ENCODE peak calls at places on chromosome 10, in five cellular contexts. T is CD8-positive, alpha-beta T cell; Z is neural progenitor cell; U is adrenal gland; P is esophagus squamous epithelium. G is an unnamed sample. For H3K4me1, the result is how much of the 10 kb centered on the place peaks cover.

GRCh38 chr10:98410759-98411158 is 4.2 kb downstream of the PYROXD2 start:
- DNase-seq in T (no peak), Z (no peak), U (no peak), P (no peak), G (no peak)

GRCh38 chr10:43039629-43040481 is 37.0 kb upstream of the RET start:
- DNase-seq in T (no peak), Z (no peak), U (no peak), P (no peak), G (no peak)

GRCh38 chr10:79479283-79479909 is 32.9 kb upstream of the EIF5AL1 start:
- DNase-seq in T (no peak), Z (no peak), U (no peak), P (no peak), G (no peak)

GRCh38 chr10:30413996-30414576 is 19.9 kb upstream of the MAP3K8 start:
- DNase-seq in T (no peak), Z (peak), U (peak), P (no peak), G (no peak)

GRCh38 chr10:75261813-75262725 is 26.3 kb upstream of the COMTD1 start:
- DNase-seq in T (no peak), Z (no peak), U (no peak), P (no peak), G (no peak)

GRCh38 chr10:27426948-27427467 is 77.1 kb upstream of the RAB18 start:
- DNase-seq in T (no peak), Z (no peak), U (no peak), P (no peak), G (no peak)

GRCh38 chr10:17779761-17780160 is 27.8 kb downstream of the TMEM236 start:
- DNase-seq in T (no peak), Z (no peak), U (no peak), P (no peak), G (no peak)

GRCh38 chr10:127886371-127887051 is 6.2 kb downstream of the CLRN3 start:
- DNase-seq in T (no peak), Z (no peak), U (no peak), P (no peak), G (peak)

GRCh38 chr10:19302117-19302516 is 253.5 kb downstream of the MALRD1 start:
- DNase-seq in T (no peak), Z (no peak), U (no peak), P (no peak), G (no peak)

GRCh38 chr10:86646532-86646931 is 7.8 kb upstream of the OPN4 start:
- DNase-seq in T (no peak), Z (no peak), U (no peak), P (no peak), G (no peak)

GRCh38 chr10:9069136-9069535 is 1014.6 kb downstream of the GATA3 start:
- DNase-seq in T (no peak), Z (no peak), U (no peak), P (no peak), G (no peak)

GRCh38 chr10:15136960-15137359 is 31.5 kb downstream of the NMT2 start:
- DNase-seq in T (no peak), Z (no peak), U (no peak), P (no peak), G (no peak)

GRCh38 chr10:33377658-33378025 is 43.2 kb upstream of the NRP1 start:
- DNase-seq in T (no peak), Z (no peak), U (no peak), P (no peak), G (no peak)

GRCh38 chr10:69757553-69758309 is 44.0 kb upstream of the COL13A1 start:
- DNase-seq in T (no peak), Z (no peak), U (peak), P (no peak), G (no peak)

GRCh38 chr10:132921818-132922807 is 20.3 kb downstream of the CFAP46 start:
- DNase-seq in T (no peak), Z (no peak), U (no peak), P (no peak), G (no peak)

GRCh38 chr10:49647985-49648795 is 31.3 kb upstream of the C10orf53 start:
- DNase-seq in T (no peak), Z (no peak), U (no peak), P (no peak), G (no peak)

GRCh38 chr10:2908851-2909630 is 158.3 kb upstream of the PFKP start:
- DNase-seq in T (no peak), Z (no peak), U (no peak), P (no peak), G (no peak)

GRCh38 chr10:116765549-116766162 is 23.3 kb upstream of the HSPA12A start:
- DNase-seq in T (no peak), Z (no peak), U (no peak), P (no peak), G (no peak)
- TF ChIP-seq CTCF in T (no peak), Z (peak), U (peak), P (peak), G (no peak)

GRCh38 chr10:96606216-96606615 is 19.4 kb upstream of the TM9SF3 start:
- DNase-seq in T (no peak), Z (no peak), U (peak), P (no peak), G (no peak)
- H3K4me1 ChIP-seq in T (under half), Z (under half), U (under half), P (under half), G (under half)

GRCh38 chr10:106789623-106790022 is 374.9 kb downstream of the SORCS1 start:
- DNase-seq in T (no peak), Z (no peak), U (no peak), P (no peak), G (no peak)

DNA sequence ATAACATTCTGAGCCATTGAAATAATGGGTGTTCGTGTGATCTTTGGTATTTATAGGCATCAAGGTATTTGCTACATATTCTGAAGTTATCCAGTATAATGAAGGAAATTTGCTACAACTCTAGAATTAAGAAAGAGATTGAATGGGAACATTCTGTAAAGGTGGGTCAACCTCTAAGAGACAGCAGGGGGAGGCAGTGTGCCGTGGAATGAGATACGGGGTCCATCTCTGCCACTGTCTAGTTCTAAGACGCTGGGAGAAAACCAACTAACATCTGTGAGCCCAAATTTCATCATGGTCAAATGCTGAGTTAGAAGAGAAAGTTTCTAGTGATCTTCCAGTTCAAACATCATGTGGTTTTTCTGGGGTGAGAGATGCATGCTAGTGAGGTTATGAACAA is 368.9 kb downstream of the SORCS1 start:
- DNase-seq in T (no peak), Z (peak), U (peak), P (no peak), G (no peak)
- TF ChIP-seq CTCF in T (no peak), Z (peak), U (peak), P (no peak), G (no peak)

DNA sequence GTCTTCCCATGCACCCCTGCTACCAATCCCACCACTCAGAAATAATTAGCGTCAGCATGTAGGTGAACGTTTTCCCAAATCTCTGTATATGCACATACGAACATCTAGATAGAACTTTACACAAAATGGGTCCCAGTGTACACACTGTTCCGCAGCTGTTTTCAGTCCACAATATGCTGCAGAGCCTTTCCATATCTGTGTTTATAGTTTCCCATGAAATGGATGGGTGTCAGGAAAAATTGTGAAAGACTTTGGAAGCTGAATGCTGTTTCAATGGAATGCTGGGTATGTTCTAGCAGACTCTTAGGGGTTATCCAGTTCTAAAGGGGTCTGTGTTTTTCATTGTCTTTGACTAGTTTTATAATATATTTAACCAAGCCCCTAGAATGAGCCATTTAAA is 13.8 kb downstream of the GRK5 start:
- DNase-seq in T (no peak), Z (no peak), U (no peak), P (no peak), G (no peak)
- H3K4me1 ChIP-seq in T (under half), Z (under half), U (under half), P (half or more), G (under half)

GRCh38 chr10:72259491-72260214 is 14.1 kb upstream of the DDIT4 start:
- DNase-seq in T (no peak), Z (no peak), U (peak), P (no peak), G (no peak)
- TF ChIP-seq CTCF in T (no peak), Z (no peak), U (no peak), P (no peak), G (no peak)

DNA sequence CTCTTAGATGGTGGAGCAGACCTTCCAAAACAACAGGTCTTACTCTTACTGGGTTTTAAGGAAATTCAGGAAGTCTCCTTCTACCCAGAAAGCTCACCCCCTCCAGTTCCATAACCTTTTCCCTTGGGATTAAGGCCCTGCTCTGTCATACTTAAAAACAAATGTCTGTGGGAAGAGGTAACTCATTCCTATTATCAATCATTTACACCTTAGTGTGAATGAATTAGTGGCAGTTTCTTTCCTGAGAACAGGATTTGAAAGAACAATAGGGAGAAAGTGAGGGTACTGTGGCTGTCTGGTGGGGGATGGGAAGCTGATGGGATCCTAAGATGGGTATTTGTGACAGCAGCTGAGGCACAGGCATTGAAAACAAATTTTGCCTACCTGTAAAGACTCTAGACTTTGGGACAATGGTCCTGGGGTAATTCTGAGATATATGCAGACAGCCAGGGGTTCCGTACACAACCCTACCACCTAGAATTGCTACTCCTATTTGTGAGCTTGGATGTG is 22.2 kb upstream of the PDLIM1 start:
- DNase-seq in T (no peak), Z (peak), U (no peak), P (no peak), G (no peak)
- H3K4me1 ChIP-seq in T (under half), Z (under half), U (under half), P (under half), G (under half)